ENCODE peak calls at places on chromosome 7, in four cellular contexts. One of them, this sample, is unnamed.

GRCh38 chr7:31261373-31261772 is 79.2 kb downstream of the NEUROD6 start:
- DNase-seq in HCT116: no peak
- DNase-seq in K562: no peak
- DNase-seq in GM12878: no peak
- DNase-seq in this sample: no peak

GRCh38 chr7:12771378-12771877 is 84.0 kb downstream of the ARL4A start:
- DNase-seq in HCT116: no peak
- DNase-seq in K562: peak; percentile 15
- DNase-seq in GM12878: no peak
- DNase-seq in this sample: no peak

GRCh38 chr7:90347759-90348158 is 1.2 kb downstream of the GTPBP10 start:
- DNase-seq in HCT116: no peak
- DNase-seq in K562: no peak
- DNase-seq in GM12878: no peak
- DNase-seq in this sample: no peak

GRCh38 chr7:150976529-150977381 is 1.4 kb downstream of the KCNH2 start:
- DNase-seq in HCT116: no peak
- DNase-seq in K562: peak; percentile 89
- DNase-seq in GM12878: no peak
- DNase-seq in this sample: no peak

GRCh38 chr7:5309146-5309545 is 26.4 kb downstream of the SLC29A4 start:
- DNase-seq in HCT116: no peak
- DNase-seq in K562: no peak
- DNase-seq in GM12878: no peak
- DNase-seq in this sample: no peak

GRCh38 chr7:19290066-19290465 is 144.8 kb upstream of the FERD3L start:
- DNase-seq in HCT116: no peak
- DNase-seq in K562: no peak
- DNase-seq in GM12878: no peak
- DNase-seq in this sample: no peak

GRCh38 chr7:29282819-29283414 is 88.3 kb downstream of the CHN2 start:
- DNase-seq in HCT116: no peak
- DNase-seq in K562: no peak
- DNase-seq in GM12878: no peak
- DNase-seq in this sample: no peak

GRCh38 chr7:52838981-52839411 is 196.4 kb upstream of the POM121L12 start:
- DNase-seq in HCT116: no peak
- DNase-seq in K562: no peak
- DNase-seq in GM12878: no peak
- DNase-seq in this sample: no peak

GRCh38 chr7:80387634-80388033 is 124.2 kb downstream of the GNAT3 start:
- DNase-seq in HCT116: no peak
- DNase-seq in K562: no peak
- DNase-seq in GM12878: no peak
- DNase-seq in this sample: no peak

GRCh38 chr7:66413379-66414114 is 208.4 kb downstream of the TPST1 start:
- DNase-seq in HCT116: no peak
- DNase-seq in K562: peak; percentile 23
- DNase-seq in GM12878: no peak
- DNase-seq in this sample: no peak

GRCh38 chr7:121494531-121494930 is 98.4 kb upstream of the FAM3C start:
- DNase-seq in HCT116: no peak
- DNase-seq in K562: no peak
- DNase-seq in GM12878: no peak
- DNase-seq in this sample: no peak

GRCh38 chr7:39749177-39749576 is 125.8 kb downstream of the RALA start:
- DNase-seq in HCT116: no peak
- DNase-seq in K562: no peak
- DNase-seq in GM12878: no peak
- DNase-seq in this sample: no peak

GRCh38 chr7:131613909-131614308 is 57.5 kb upstream of the PODXL start:
- DNase-seq in HCT116: no peak
- DNase-seq in K562: no peak
- DNase-seq in GM12878: no peak
- DNase-seq in this sample: no peak
- TF ChIP-seq ZBTB33 in HCT116: no peak
- TF ChIP-seq ZBTB33 in K562: no peak
- TF ChIP-seq ZBTB33 in GM12878: no peak
- TF ChIP-seq ZBTB33 in this sample: no peak

GRCh38 chr7:98215561-98216495 is 4.6 kb downstream of the BHLHA15 start:
- DNase-seq in HCT116: no peak
- DNase-seq in K562: no peak
- DNase-seq in GM12878: no peak
- DNase-seq in this sample: no peak
- TF ChIP-seq POLR2A in HCT116: no peak
- TF ChIP-seq POLR2A in K562: no peak
- TF ChIP-seq POLR2A in GM12878: no peak
- TF ChIP-seq POLR2A in this sample: no peak

DNA sequence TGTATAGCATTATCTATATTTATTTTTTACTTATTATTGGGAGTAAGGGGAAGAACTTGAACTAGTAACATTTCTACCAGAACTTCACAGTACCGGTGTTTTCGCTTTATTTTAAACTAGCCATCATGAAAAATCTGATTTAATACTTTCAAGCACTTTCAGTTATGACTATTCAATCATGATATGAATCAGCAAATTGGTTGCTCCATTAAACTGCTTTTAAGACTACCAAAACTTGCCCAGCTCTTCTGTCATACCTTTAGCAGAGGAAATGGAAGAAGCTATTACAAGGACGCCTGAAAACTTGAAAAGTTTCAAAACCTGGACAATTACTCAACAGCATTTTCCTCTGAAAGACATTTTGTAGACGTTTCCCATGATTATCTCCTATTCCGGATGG is 2.1 kb downstream of the JAZF1 start:
- DNase-seq in HCT116: no peak
- DNase-seq in K562: no peak
- DNase-seq in GM12878: no peak
- DNase-seq in this sample: no peak
- TF ChIP-seq ZBTB33 in HCT116: no peak
- TF ChIP-seq ZBTB33 in K562: no peak
- TF ChIP-seq ZBTB33 in GM12878: no peak
- TF ChIP-seq ZBTB33 in this sample: no peak

GRCh38 chr7:101216001-101216859 is 1.2 kb downstream of the PLOD3 start:
- DNase-seq in HCT116: no peak
- DNase-seq in K562: no peak
- DNase-seq in GM12878: no peak
- DNase-seq in this sample: no peak

GRCh38 chr7:101218236-101219130 is 518 bp downstream of the ZNHIT1 start:
- DNase-seq in HCT116: no peak
- DNase-seq in K562: no peak
- DNase-seq in GM12878: no peak
- DNase-seq in this sample: no peak

GRCh38 chr7:101220295-101220694 is 2.3 kb downstream of the ZNHIT1 start:
- DNase-seq in HCT116: no peak
- DNase-seq in K562: no peak
- DNase-seq in GM12878: no peak
- DNase-seq in this sample: peak; percentile 82

GRCh38 chr7:101216860-101217387 is 457 bp downstream of the PLOD3 start:
- DNase-seq in HCT116: no peak
- DNase-seq in K562: no peak
- DNase-seq in GM12878: no peak
- DNase-seq in this sample: no peak

DNA sequence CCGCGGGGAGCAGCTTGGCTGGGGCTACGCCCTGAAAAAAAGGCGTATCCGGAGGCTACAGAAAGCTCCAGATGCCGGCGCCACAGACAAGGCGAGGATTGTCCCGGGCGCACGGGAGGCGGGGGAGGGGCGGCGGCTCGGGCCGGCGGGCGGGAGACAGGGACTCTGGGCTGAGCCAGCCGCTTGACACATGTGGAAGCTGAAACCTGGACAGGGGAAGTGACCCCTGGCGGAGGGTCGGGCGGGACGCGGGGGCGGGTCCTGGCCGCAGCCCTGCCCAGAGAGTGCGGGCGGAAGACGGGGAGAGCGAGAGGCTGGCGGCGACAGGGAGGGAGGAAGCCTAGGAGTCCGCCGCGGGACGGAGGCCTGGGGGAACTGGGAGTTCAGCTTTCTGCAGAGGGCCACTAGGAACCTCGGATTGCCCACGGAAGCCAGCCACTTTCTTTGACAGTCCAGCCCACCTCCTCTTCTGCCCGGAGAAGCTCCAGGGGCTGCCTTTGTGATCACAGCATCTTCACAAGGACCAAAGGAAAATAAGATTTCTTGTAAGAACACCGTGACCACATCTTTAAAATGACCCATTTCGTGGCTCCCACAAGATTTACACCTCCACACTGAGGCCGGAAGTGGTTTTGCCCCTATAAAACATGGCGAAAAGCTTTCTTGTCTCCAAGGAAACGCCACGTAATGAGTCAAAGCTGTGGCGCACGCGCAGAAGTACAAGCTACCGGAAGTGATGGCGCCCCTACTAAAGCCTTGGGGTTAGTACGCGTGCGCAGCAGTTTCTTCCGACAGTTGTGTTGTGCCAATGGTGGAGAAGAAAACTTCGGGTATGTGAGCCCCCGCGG is at the start of the genes PLOD3 and ZNHIT1:
- DNase-seq in HCT116: peak; percentile 96
- DNase-seq in K562: peak; percentile 99
- DNase-seq in GM12878: peak; percentile 96
- DNase-seq in this sample: peak; percentile 98
- TF ChIP-seq POLR2A in HCT116: peak; percentile 51
- TF ChIP-seq POLR2A in K562: peak; percentile 77
- TF ChIP-seq POLR2A in GM12878: peak; percentile 59
- TF ChIP-seq POLR2A in this sample: peak; percentile 73

DNA sequence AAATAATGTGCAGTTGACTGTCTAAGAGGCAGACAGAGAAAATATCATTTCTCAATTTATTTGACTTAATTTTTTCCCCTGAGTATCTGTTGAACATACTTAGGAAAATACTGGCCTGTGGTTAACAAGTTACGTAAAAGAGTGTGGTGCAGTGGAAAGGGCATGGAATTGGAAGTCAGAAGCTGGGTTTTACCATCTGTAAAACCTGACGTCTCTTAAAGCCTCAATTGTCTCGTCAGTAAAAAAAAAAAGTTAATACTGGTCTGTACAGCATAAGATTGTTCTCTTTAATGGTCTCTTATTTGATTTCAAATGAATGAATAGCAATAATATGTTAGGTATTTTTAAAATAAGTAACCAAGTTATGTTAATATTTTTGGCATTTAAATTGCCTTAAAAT is 67.8 kb downstream of the PHTF2 start:
- DNase-seq in HCT116: no peak
- DNase-seq in K562: no peak
- DNase-seq in GM12878: no peak
- DNase-seq in this sample: no peak
- TF ChIP-seq ZBTB33 in HCT116: no peak
- TF ChIP-seq ZBTB33 in K562: no peak
- TF ChIP-seq ZBTB33 in GM12878: no peak
- TF ChIP-seq ZBTB33 in this sample: no peak

DNA sequence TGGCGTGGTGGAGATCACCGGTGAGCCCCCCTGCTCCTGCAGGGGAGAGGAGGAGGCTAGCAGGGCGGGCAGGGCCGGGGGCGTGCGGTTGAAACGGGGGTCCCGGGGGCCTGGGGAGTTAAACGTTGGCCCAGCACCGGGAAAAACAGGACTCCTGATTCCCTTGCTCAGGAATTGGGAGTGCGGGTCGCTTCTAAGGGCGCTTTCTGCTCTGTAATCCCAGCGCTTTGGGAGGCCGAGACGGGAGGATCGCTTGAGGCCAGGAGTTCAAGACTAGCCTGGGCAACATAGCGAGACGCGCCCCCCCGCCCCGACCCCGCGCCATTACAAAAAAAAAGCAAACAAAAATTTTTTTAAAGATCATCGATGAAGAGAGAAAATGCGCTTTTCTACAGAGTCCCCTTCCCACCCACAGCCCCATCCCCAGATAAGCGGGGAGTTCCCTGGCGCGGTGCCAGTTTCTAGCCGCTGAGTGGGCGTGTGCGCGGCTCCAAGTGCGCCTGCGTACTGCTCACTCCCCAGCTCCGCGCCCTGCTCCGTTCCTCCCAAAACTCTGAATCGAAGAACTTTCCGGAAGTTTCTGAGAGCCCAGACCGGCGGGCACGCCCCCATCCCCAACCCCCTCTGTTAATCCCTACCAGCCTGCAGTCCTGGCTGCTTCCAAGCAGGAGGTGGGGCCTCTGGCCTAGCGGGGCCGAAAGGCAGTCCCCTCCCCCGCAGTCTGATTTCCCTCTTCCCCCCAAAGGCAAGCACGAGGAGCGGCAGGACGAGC is 770 bp downstream of the HSPB1 start:
- DNase-seq in HCT116: peak; percentile 69
- DNase-seq in K562: peak; percentile 96
- DNase-seq in GM12878: peak; percentile 45
- DNase-seq in this sample: peak; percentile 86
- TF ChIP-seq POLR2A in HCT116: no peak
- TF ChIP-seq POLR2A in K562: peak; percentile 66
- TF ChIP-seq POLR2A in GM12878: no peak
- TF ChIP-seq POLR2A in this sample: no peak

GRCh38 chr7:142855756-142856564 is 1.1 kb downstream of the EPHB6 start:
- DNase-seq in HCT116: no peak
- DNase-seq in K562: no peak
- DNase-seq in GM12878: no peak
- DNase-seq in this sample: no peak
- TF ChIP-seq ZBTB33 in HCT116: no peak
- TF ChIP-seq ZBTB33 in K562: no peak
- TF ChIP-seq ZBTB33 in GM12878: no peak
- TF ChIP-seq ZBTB33 in this sample: no peak

GRCh38 chr7:158831738-158832091 is 2.4 kb upstream of the ESYT2 start:
- DNase-seq in HCT116: no peak
- DNase-seq in K562: no peak
- DNase-seq in GM12878: no peak
- DNase-seq in this sample: no peak
- TF ChIP-seq POLR2A in HCT116: no peak
- TF ChIP-seq POLR2A in K562: no peak
- TF ChIP-seq POLR2A in GM12878: no peak
- TF ChIP-seq POLR2A in this sample: no peak

GRCh38 chr7:36880108-36880507 is 155.8 kb upstream of the AOAH start:
- DNase-seq in HCT116: no peak
- DNase-seq in K562: no peak
- DNase-seq in GM12878: no peak
- DNase-seq in this sample: no peak
- TF ChIP-seq ZBTB33 in HCT116: no peak
- TF ChIP-seq ZBTB33 in K562: no peak
- TF ChIP-seq ZBTB33 in GM12878: no peak
- TF ChIP-seq ZBTB33 in this sample: no peak

This sample was measured in HepG2.